ENCODE peak calls at places on chromosomes 13 and 19, in seven cellular contexts. O, T, C, F, B, W and S are unnamed samples.

GRCh38 chr19:46493236-46494114 is 2.2 kb downstream of the PNMA8B start:
- DNase-seq in C (peak; percentile 71), O (no peak), W (peak; percentile 72), F (no peak), T (peak; percentile 75), B (peak; percentile 64), S (no peak)

GRCh38 chr19:41879670-41880328 is 2.7 kb downstream of the CD79A start:
- DNase-seq in T (no peak), B (no peak), F (no peak), W (no peak), C (no peak), O (no peak), S (no peak)

GRCh38 chr19:38370299-38370698 is 4.1 kb upstream of the PSMD8 start:
- DNase-seq in F (no peak), B (no peak), W (no peak), O (no peak), T (no peak), C (no peak), S (no peak)

GRCh38 chr13:107211073-107211472 is 643.1 kb upstream of the ARGLU1 start:
- DNase-seq in T (peak; percentile 72), O (no peak), F (no peak), C (peak; percentile 65), W (peak; percentile 74), B (peak; percentile 79), S (no peak)

GRCh38 chr19:33486407-33486806 is 35.2 kb downstream of the PEPD start:
- DNase-seq in T (peak; percentile 47), W (peak; percentile 57), F (no peak), C (no peak), B (no peak), O (no peak), S (peak; percentile 79)

GRCh38 chr13:58081301-58081820 is 449.8 kb downstream of the PCDH17 start:
- DNase-seq in F (no peak), T (no peak), W (no peak), B (no peak), C (no peak), O (no peak), S (no peak)

GRCh38 chr19:49490287-49491029 is 3.0 kb downstream of the RPL13A start:
- DNase-seq in C (no peak), W (no peak), F (no peak), T (no peak), B (no peak), O (no peak), S (no peak)

GRCh38 chr13:45206340-45206739 is 5.5 kb upstream of the KCTD4 start:
- DNase-seq in O (no peak), F (no peak), W (no peak), C (no peak), B (no peak), T (no peak), S (no peak)

GRCh38 chr13:44306401-44307192 is 67.0 kb upstream of the SERP2 start:
- DNase-seq in O (no peak), C (no peak), F (no peak), B (peak; percentile 38), W (peak; percentile 90), T (peak; percentile 66), S (no peak)

GRCh38 chr13:33450956-33451709 is 165.6 kb upstream of the STARD13 start:
- DNase-seq in F (no peak), O (no peak), C (no peak), B (no peak), W (no peak), T (no peak), S (no peak)

GRCh38 chr19:51573331-51573730 is 2.2 kb downstream of the ZNF175 start:
- DNase-seq in C (no peak), T (no peak), W (no peak), O (no peak), B (no peak), F (no peak), S (no peak)

GRCh38 chr13:35524192-35524591 is 47.7 kb upstream of the MAB21L1 start:
- DNase-seq in B (no peak), C (no peak), T (no peak), F (no peak), W (no peak), O (no peak), S (no peak)

GRCh38 chr19:30148039-30148438 is 206.0 kb downstream of the URI1 start:
- DNase-seq in T (no peak), W (no peak), B (no peak), F (no peak), O (no peak), C (no peak), S (no peak)
- TF ChIP-seq CTCF in T (no peak), W (no peak), B (no peak), F (no peak), O (no peak), C (no peak), S (no peak)

GRCh38 chr19:18322759-18323460 is at the start of gene LSM4:
- DNase-seq in C (peak; percentile 99), B (peak; percentile 100), O (peak; percentile 99), W (peak; percentile 99), T (peak; percentile 99), F (peak; percentile 94), S (peak; percentile 99)
- TF ChIP-seq CTCF in C (peak; percentile 25), B (no peak), O (peak; percentile 42), W (no peak), T (peak; percentile 29), F (no peak), S (no peak)

DNA sequence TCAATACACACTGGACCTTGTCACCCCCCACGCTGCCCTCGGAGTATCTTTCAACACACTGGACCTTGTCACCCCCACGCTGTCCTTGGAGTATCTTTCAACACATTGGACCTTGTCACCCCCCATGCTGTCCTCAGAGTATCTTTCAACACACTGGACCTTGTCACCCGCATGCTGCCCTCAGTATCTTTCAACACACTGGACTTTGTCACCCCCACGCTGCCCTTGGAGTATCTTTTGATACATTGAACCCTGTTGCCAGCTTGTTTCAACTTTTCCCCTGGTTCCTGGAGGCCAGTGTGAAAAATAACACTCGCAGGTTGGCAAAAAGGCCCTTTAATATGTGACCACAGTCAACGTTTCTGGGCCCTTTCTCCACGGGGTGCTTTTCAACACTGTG is 247.8 kb downstream of the TEX29 start:
- DNase-seq in O (no peak), B (no peak), W (no peak), F (no peak), C (no peak), T (no peak), S (peak; percentile 10)
- TF ChIP-seq CTCF in O (no peak), B (no peak), W (no peak), F (no peak), C (no peak), T (no peak), S (no peak)

DNA sequence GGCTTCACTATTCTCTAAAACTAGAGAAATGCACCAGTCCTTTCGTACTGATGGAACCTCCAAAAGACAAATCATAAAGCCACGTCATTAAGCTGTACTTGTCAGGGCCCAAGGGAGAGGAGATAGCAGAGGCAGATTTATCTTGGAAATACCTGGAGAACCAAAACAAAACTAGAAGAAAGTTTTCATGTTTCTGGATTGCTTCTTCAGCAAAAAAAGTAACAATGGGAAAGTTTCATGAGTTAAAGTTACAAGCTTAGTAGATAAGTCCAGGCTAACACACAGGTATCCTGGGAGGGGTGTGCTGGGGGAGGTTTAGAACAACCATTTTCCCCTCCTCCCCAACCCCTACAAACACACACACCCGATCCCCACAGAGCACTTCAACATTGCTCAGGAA is 21.6 kb downstream of the RANBP3 start:
- DNase-seq in F (no peak), O (no peak), T (no peak), B (no peak), W (no peak), C (no peak), S (no peak)
- TF ChIP-seq CTCF in F (no peak), O (no peak), T (no peak), B (no peak), W (no peak), C (no peak), S (no peak)

DNA sequence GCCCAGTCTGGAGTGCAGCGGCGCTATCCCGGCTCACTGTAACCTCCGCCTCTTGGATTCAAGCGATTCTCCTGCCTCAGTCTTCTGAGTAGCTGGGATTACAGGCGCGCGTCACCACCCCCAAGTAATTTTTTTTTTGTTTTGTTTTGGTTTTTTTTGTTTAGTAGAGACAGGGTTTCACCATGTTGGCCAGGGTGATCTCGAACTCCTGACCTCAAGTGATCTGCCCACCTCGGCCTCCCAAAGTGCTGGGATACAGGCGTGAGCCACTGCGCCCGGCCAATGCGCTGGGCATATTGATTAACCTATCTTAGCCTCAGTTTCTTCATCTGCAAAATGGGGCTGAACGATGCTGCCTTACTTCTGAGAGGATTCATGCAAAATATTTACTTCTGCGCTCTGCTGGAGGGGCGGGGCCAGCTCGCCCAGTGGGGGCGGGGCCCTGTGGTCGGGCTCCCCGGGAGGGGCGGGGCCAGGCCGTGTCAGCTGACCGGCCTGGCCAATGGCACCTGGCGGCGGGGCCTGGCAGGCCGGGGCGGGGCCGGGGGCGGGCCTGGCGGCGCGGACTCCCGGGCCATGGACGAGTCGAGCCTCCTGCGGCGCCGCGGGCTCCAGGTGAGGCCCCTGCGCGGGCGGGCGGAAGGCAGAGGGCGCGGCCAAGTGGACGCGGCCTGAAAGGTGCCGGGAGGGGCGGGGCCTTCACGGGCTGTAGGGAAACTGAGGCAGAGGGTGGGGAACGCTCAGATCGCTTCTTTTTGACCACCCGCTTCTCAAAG is at the start of gene MAST3:
- DNase-seq in W (peak; percentile 80), B (peak; percentile 93), F (peak; percentile 36), T (peak; percentile 95), O (peak; percentile 80), C (peak; percentile 87), S (no peak)
- TF ChIP-seq CTCF in W (no peak), B (no peak), F (no peak), T (no peak), O (no peak), C (no peak), S (no peak)

GRCh38 chr19:8456064-8456463 is 11.3 kb downstream of the HNRNPM start:
- DNase-seq in T (no peak), O (no peak), B (peak; percentile 46), F (no peak), C (peak; percentile 61), W (peak; percentile 59), S (peak; percentile 66)
- TF ChIP-seq CTCF in T (no peak), O (no peak), B (no peak), F (no peak), C (peak; percentile 29), W (no peak), S (peak; percentile 44)

DNA sequence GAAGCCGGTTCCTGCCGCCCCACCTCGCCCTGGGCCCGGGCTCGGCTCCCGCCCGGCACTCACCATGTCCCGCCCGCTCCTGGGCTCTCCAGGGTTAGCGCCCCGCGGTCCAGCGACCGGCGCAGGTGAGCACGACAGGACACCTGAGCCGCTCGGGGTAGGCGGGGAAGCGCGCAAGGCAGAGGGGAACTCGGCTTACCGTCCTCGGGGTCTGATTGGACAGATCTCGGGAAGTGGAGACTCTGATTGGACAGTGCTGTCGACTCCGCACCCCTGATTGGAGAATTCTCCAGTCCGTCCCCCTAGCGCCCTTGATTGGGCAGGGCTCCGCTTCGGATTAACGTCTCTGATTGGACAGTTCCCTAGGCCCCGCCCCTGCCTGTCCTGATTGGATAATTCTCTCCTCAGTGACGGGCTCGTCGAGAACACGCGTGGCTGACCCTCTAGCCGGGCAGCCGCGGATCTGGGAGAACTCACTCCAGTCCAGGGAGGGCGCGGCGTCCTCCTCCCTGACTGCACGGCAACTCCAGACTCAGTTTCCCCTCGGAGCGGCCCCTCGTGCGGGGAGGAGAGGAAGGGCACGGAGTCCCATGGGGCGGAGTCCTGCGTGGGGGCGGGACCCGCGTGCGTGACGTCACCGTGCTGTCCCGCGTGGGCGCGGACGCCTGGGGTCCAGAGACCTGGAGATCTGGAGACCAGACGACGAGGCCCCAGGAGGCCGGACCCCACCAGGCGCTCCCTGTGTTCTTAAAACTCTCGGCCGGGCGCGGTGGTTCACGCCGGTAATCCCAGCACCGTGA is at the start of gene ZNF77:
- DNase-seq in F (peak; percentile 92), C (peak; percentile 99), O (peak; percentile 100), T (peak; percentile 98), B (peak; percentile 98), W (peak; percentile 100), S (peak; percentile 99)
- TF ChIP-seq CTCF in F (no peak), C (peak; percentile 11), O (peak; percentile 58), T (peak; percentile 4), B (no peak), W (no peak), S (no peak)

GRCh38 chr19:40444181-40445005 is at the start of gene SERTAD3:
- DNase-seq in B (peak; percentile 97), C (peak; percentile 99), T (peak; percentile 99), F (peak; percentile 89), W (peak; percentile 99), O (peak; percentile 97), S (peak; percentile 98)
- TF ChIP-seq CTCF in B (no peak), C (no peak), T (no peak), F (no peak), W (no peak), O (peak; percentile 18), S (peak; percentile 57)